ENCODE peak calls at places on chromosomes 12 and 14, in four cellular contexts. One of them, this sample, is unnamed.

GRCh38 chr12:48045965-48046364 is 41.7 kb upstream of the COL2A1 start:
- DNase-seq in HepG2: no peak
- DNase-seq in K562: no peak
- DNase-seq in GM12878: no peak
- DNase-seq in this sample: no peak

GRCh38 chr12:12461281-12461922 is 101.3 kb downstream of the DUSP16 start:
- DNase-seq in GM12878: no peak
- DNase-seq in K562: no peak
- DNase-seq in HepG2: no peak
- DNase-seq in this sample: no peak

GRCh38 chr12:53048033-53048779 is 1.7 kb upstream of the TNS2 start:
- DNase-seq in HepG2: peak
- DNase-seq in K562: no peak
- DNase-seq in GM12878: no peak
- DNase-seq in this sample: no peak

GRCh38 chr12:1857086-1857485 is 36.7 kb downstream of the LRTM2 start:
- DNase-seq in HepG2: no peak
- DNase-seq in K562: no peak
- DNase-seq in GM12878: no peak
- DNase-seq in this sample: no peak

GRCh38 chr12:127548123-127548553 is 718.8 kb upstream of the TMEM132C start:
- DNase-seq in HepG2: no peak
- DNase-seq in K562: no peak
- DNase-seq in GM12878: no peak
- DNase-seq in this sample: no peak

GRCh38 chr12:101001669-101002068 is 207.1 kb downstream of the ANO4 start:
- DNase-seq in GM12878: peak
- DNase-seq in HepG2: no peak
- DNase-seq in K562: no peak
- DNase-seq in this sample: no peak

GRCh38 chr12:52673216-52673615 is 7.0 kb downstream of the KRT1 start:
- DNase-seq in GM12878: no peak
- DNase-seq in HepG2: no peak
- DNase-seq in K562: no peak
- DNase-seq in this sample: no peak

GRCh38 chr14:22981090-22982012 is 1.0 kb downstream of the AJUBA start:
- DNase-seq in HepG2: no peak
- DNase-seq in GM12878: no peak
- DNase-seq in K562: no peak
- DNase-seq in this sample: no peak

GRCh38 chr14:66117600-66117999 is 368.6 kb upstream of the CCDC196 start:
- DNase-seq in GM12878: no peak
- DNase-seq in K562: no peak
- DNase-seq in HepG2: no peak
- DNase-seq in this sample: no peak

GRCh38 chr12:84150226-84150625 is 762.4 kb downstream of the SLC6A15 start:
- DNase-seq in K562: no peak
- DNase-seq in HepG2: no peak
- DNase-seq in GM12878: no peak
- DNase-seq in this sample: no peak

GRCh38 chr14:94885481-94886155 is 115.7 kb upstream of the GSC start:
- DNase-seq in K562: no peak
- DNase-seq in HepG2: no peak
- DNase-seq in GM12878: no peak
- DNase-seq in this sample: no peak

GRCh38 chr12:5565933-5566632 is 134.2 kb downstream of the NTF3 start:
- DNase-seq in K562: no peak
- DNase-seq in HepG2: no peak
- DNase-seq in GM12878: no peak
- DNase-seq in this sample: no peak
- TF ChIP-seq SP1 in K562: no peak
- TF ChIP-seq SP1 in HepG2: no peak
- TF ChIP-seq SP1 in GM12878: no peak
- TF ChIP-seq SP1 in this sample: no peak

GRCh38 chr12:54956322-54956721 is 28.2 kb downstream of the TESPA1 start:
- DNase-seq in K562: no peak
- DNase-seq in GM12878: no peak
- DNase-seq in HepG2: no peak
- DNase-seq in this sample: no peak
- TF ChIP-seq BHLHE40 in K562: no peak
- TF ChIP-seq BHLHE40 in GM12878: no peak
- TF ChIP-seq BHLHE40 in HepG2: no peak
- TF ChIP-seq BHLHE40 in this sample: no peak

GRCh38 chr14:50619569-50620141 is 48.5 kb downstream of the SAV1 start:
- DNase-seq in HepG2: peak
- DNase-seq in K562: no peak
- DNase-seq in GM12878: peak
- DNase-seq in this sample: peak
- TF ChIP-seq TARDBP in HepG2: no peak
- TF ChIP-seq TARDBP in K562: no peak
- TF ChIP-seq TARDBP in GM12878: no peak
- TF ChIP-seq TARDBP in this sample: no peak

DNA sequence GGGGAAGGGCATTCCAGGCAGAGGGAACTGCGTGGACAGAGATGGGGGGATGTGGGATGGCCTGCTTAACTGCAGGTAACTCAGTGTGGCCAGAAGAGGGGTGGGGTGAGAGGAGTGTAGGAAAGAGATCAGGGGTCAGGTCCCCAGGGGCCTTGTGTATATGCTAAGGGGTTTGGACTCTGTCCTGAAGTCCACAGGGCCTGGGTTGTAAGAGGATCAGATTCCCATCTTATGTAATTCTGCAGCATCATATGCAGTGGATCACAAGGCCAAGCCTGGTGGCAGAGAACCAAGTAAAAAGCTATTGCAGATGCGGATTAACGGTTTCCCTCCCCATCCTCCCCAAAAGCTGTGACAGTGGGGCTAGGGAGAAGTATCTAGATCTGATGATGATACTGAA is 8.7 kb downstream of the TCTN1 start:
- DNase-seq in HepG2: peak
- DNase-seq in GM12878: no peak
- DNase-seq in K562: no peak
- DNase-seq in this sample: no peak
- TF ChIP-seq SP1 in HepG2: no peak
- TF ChIP-seq SP1 in GM12878: no peak
- TF ChIP-seq SP1 in K562: no peak
- TF ChIP-seq SP1 in this sample: no peak

GRCh38 chr12:89412665-89413064 is 60.4 kb upstream of the DUSP6 start:
- DNase-seq in HepG2: no peak
- DNase-seq in K562: no peak
- DNase-seq in GM12878: no peak
- DNase-seq in this sample: no peak

GRCh38 chr12:89414851-89415250 is 62.5 kb upstream of the DUSP6 start:
- DNase-seq in HepG2: no peak
- DNase-seq in GM12878: no peak
- DNase-seq in K562: no peak
- DNase-seq in this sample: no peak

GRCh38 chr12:89413234-89413633 is 60.9 kb upstream of the DUSP6 start:
- DNase-seq in K562: no peak
- DNase-seq in HepG2: no peak
- DNase-seq in GM12878: no peak
- DNase-seq in this sample: no peak

GRCh38 chr12:89416049-89416792 is 63.9 kb upstream of the DUSP6 start:
- DNase-seq in GM12878: no peak
- DNase-seq in K562: no peak
- DNase-seq in HepG2: no peak
- DNase-seq in this sample: no peak

DNA sequence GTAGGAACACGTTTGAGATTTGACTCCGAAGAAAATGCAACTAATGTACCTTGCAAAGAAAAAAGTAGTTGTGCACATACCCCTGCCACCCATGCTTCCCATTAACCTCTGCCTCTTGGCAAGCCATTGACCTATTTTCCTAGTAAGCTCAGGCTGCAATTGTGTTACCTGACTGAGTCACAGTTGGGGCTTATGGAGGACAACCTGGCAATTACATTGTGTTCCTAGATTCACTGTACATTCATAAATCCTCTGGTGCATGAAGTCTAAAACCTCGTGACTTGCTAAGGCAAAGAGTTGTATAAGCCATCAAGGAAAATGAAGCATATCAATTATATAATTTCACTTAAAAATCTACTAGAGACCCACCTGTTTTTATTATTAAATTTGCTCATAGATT is 62.0 kb upstream of the DUSP6 start:
- DNase-seq in K562: no peak
- DNase-seq in GM12878: no peak
- DNase-seq in HepG2: no peak
- DNase-seq in this sample: no peak
- TF ChIP-seq BHLHE40 in K562: no peak
- TF ChIP-seq BHLHE40 in GM12878: no peak
- TF ChIP-seq BHLHE40 in HepG2: no peak
- TF ChIP-seq BHLHE40 in this sample: no peak

DNA sequence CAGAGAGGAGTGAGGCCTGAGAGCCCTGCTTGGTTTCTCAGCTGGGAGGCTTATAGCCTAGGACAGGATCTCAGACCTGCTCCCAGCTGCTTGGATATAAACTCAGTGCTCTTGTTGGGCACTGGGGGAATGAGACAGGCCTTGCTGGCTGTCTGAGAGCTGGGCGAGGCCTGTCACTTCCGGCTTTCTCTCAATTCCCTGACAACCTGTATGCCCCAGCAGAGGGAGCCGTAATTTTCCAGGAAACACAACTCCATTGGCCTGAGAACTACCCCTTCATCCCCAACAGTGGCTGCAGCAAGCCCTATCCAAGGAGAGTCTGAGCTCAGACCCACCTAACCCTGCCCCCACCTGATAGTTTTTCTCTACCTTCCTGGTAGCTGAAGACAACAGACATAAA is 258.3 kb upstream of the STXBP6 start:
- DNase-seq in K562: no peak
- DNase-seq in HepG2: peak
- DNase-seq in GM12878: no peak
- DNase-seq in this sample: no peak
- TF ChIP-seq TARDBP in K562: no peak
- TF ChIP-seq TARDBP in HepG2: no peak
- TF ChIP-seq TARDBP in GM12878: no peak
- TF ChIP-seq TARDBP in this sample: no peak

GRCh38 chr14:96088131-96088880 is 49.1 kb downstream of the C14orf132 start:
- DNase-seq in HepG2: no peak
- DNase-seq in GM12878: no peak
- DNase-seq in K562: no peak
- DNase-seq in this sample: no peak

GRCh38 chr14:96089401-96089800 is 50.2 kb downstream of the C14orf132 start:
- DNase-seq in HepG2: no peak
- DNase-seq in K562: no peak
- DNase-seq in GM12878: no peak
- DNase-seq in this sample: no peak

GRCh38 chr14:96090441-96091148 is 51.4 kb downstream of the C14orf132 start:
- DNase-seq in HepG2: no peak
- DNase-seq in K562: no peak
- DNase-seq in GM12878: no peak
- DNase-seq in this sample: no peak

GRCh38 chr14:96086574-96087077 is 47.5 kb downstream of the C14orf132 start:
- DNase-seq in HepG2: no peak
- DNase-seq in K562: no peak
- DNase-seq in GM12878: no peak
- DNase-seq in this sample: no peak

DNA sequence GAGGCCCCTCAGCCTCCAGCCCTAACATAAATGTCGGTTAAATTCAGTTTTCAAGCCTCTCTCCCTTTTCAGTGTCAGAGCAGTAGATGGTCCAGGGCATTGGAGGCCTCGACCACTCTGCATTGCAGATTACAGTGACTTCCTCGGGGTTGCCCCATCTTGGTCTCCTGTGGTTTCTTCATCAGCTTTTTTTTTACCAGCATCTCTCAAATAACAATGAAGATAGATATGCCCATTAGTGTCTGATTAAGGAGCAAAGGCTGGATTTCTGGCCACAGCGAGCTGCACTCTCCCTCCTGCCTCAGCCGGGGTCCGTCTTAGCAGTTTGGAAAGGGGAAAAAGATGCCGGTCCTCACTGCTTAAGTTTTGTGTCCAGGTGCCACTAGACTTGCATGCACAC is 49.7 kb downstream of the C14orf132 start:
- DNase-seq in K562: no peak
- DNase-seq in HepG2: no peak
- DNase-seq in GM12878: no peak
- DNase-seq in this sample: no peak
- TF ChIP-seq SP1 in K562: no peak
- TF ChIP-seq SP1 in HepG2: no peak
- TF ChIP-seq SP1 in GM12878: no peak
- TF ChIP-seq SP1 in this sample: no peak

GRCh38 chr14:55188686-55189295 is 2.6 kb downstream of the DLGAP5 start:
- DNase-seq in HepG2: no peak
- DNase-seq in K562: no peak
- DNase-seq in GM12878: no peak
- DNase-seq in this sample: no peak
- TF ChIP-seq BHLHE40 in HepG2: no peak
- TF ChIP-seq BHLHE40 in K562: no peak
- TF ChIP-seq BHLHE40 in GM12878: no peak
- TF ChIP-seq BHLHE40 in this sample: no peak